ENCODE peak calls at places on chromosomes 12 and 14, in eight cellular contexts. P is uterus, X is right lobe of liver, G is HCT116, C is GM06990, Q is PC-3, O is left ventricle myocardium inferior, W is kidney epithelial cell. V is an unnamed sample.

GRCh38 chr12:3216726-3217682 is 139.8 kb downstream of the TSPAN9 start:
- DNase-seq in P (no peak), W (peak; percentile 48), Q (peak; percentile 4), C (no peak), O (no peak), X (no peak), G (peak; percentile 4), V (peak; percentile 89)

GRCh38 chr14:41521891-41522290 is 84.8 kb upstream of the LRFN5 start:
- DNase-seq in X (no peak), W (no peak), C (no peak), G (no peak), Q (peak; percentile 78), P (no peak), O (no peak), V (no peak)

GRCh38 chr12:116529686-116530085 is 29.5 kb upstream of the MAP1LC3B2 start:
- DNase-seq in O (no peak), P (no peak), C (no peak), W (no peak), G (no peak), X (no peak), Q (no peak), V (no peak)

GRCh38 chr14:22268875-22269274 is 320.1 kb downstream of the DAD1 start:
- DNase-seq in O (no peak), P (no peak), G (no peak), Q (peak; percentile 98), X (no peak), C (peak; percentile 13), W (peak; percentile 71), V (no peak)

GRCh38 chr12:19208456-19208855 is 78.9 kb downstream of the PLEKHA5 start:
- DNase-seq in G (no peak), O (no peak), W (no peak), X (no peak), C (no peak), P (no peak), Q (peak; percentile 9), V (no peak)

GRCh38 chr12:19894803-19895202 is 455.5 kb downstream of the AEBP2 start:
- DNase-seq in Q (peak; percentile 2), C (peak; percentile 40), P (no peak), G (no peak), O (no peak), X (no peak), W (no peak), V (peak; percentile 77)

GRCh38 chr12:66002812-66003211 is 127.7 kb downstream of the LLPH start:
- DNase-seq in O (no peak), P (no peak), C (no peak), W (no peak), Q (no peak), G (no peak), X (no peak), V (no peak)

GRCh38 chr14:74891870-74892269 is 10.2 kb downstream of the DLST start:
- DNase-seq in W (no peak), Q (no peak), O (no peak), C (no peak), G (no peak), P (no peak), X (no peak), V (no peak)

GRCh38 chr12:93226356-93226755 is 151.4 kb upstream of the NUDT4 start:
- DNase-seq in O (no peak), G (no peak), P (no peak), W (no peak), C (no peak), Q (peak; percentile 32), X (no peak), V (peak; percentile 66)

GRCh38 chr12:94244165-94245133 is 96.1 kb downstream of the PLXNC1 start:
- DNase-seq in X (no peak), C (peak; percentile 65), Q (no peak), W (no peak), O (no peak), P (no peak), G (no peak), V (no peak)

GRCh38 chr12:57135939-57136338 is 7.7 kb downstream of the LRP1 start:
- DNase-seq in G (no peak), Q (no peak), X (no peak), O (peak; percentile 81), W (no peak), P (peak; percentile 90), C (no peak), V (no peak)

GRCh38 chr14:78399316-78399889 is 229.2 kb downstream of the NRXN3 start:
- DNase-seq in W (peak; percentile 21), O (no peak), Q (peak; percentile 36), X (no peak), G (no peak), C (no peak), P (no peak), V (no peak)

GRCh38 chr12:4809013-4809448 is 88.8 kb downstream of the GALNT8 start:
- DNase-seq in Q (no peak), O (no peak), C (peak; percentile 67), G (no peak), W (no peak), X (no peak), P (no peak), V (no peak)

GRCh38 chr14:22226381-22226780 is 362.6 kb downstream of the DAD1 start:
- DNase-seq in X (no peak), O (no peak), Q (peak; percentile 77), C (peak; percentile 6), G (no peak), W (no peak), P (no peak), V (no peak)

GRCh38 chr12:4107911-4108697 is 165.5 kb upstream of the CCND2 start:
- DNase-seq in P (no peak), G (no peak), C (no peak), X (peak; percentile 25), O (no peak), Q (no peak), W (no peak), V (no peak)

GRCh38 chr12:2477009-2477766 is 317.6 kb upstream of the FKBP4 start:
- DNase-seq in C (no peak), W (no peak), P (no peak), G (no peak), O (no peak), Q (no peak), X (peak; percentile 10), V (no peak)

GRCh38 chr12:104682790-104683279 is 226.1 kb downstream of the CHST11 start:
- DNase-seq in O (no peak), C (no peak), Q (no peak), X (no peak), P (no peak), W (no peak), G (no peak), V (no peak)

GRCh38 chr12:91778091-91778819 is 367.4 kb downstream of the BTG1 start:
- DNase-seq in O (no peak), W (no peak), X (no peak), Q (no peak), C (peak; percentile 20), G (peak; percentile 26), P (no peak), V (peak; percentile 2)

GRCh38 chr14:101026341-101026740 is 122.8 kb upstream of the RTL1 start:
- DNase-seq in Q (no peak), G (no peak), O (no peak), X (no peak), C (no peak), W (no peak), P (no peak), V (no peak)

GRCh38 chr12:122614839-122615238 is 87.8 kb downstream of the KNTC1 start:
- DNase-seq in C (no peak), O (no peak), X (no peak), P (no peak), W (no peak), Q (no peak), G (no peak), V (no peak)
- H3K36me3 ChIP-seq in C (peaks cover 7% of the 10 kb centered on the region), O (peaks cover 36% of the 10 kb centered on the region), X (no peaks in the 10 kb centered on the region), P (no peaks in the 10 kb centered on the region), W (no peaks in the 10 kb centered on the region), Q (peaks cover 37% of the 10 kb centered on the region), G (peaks cover 29% of the 10 kb centered on the region), V (peaks cover 6% of the 10 kb centered on the region)

DNA sequence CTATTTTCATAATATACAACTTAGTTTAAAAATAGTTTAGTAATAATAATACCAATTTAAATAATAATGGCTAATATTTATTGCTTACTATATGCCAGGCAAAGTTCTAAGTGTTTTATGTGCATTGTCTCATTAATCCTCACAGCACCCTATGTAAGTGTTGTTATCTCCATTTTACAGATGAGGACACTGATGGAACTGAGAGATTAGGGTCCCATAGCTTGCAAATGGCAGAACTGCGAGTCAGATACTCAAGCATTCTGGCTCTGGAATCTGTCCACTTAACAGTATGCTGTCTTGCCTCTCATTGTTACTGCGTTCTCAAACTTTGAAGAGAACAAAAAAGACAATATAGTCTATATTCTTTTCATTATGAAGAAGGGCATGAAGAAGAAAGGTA is 19.0 kb downstream of the AP5M1 start:
- DNase-seq in O (no peak), G (no peak), C (no peak), W (no peak), Q (no peak), X (no peak), P (no peak), V (no peak)
- H3K36me3 ChIP-seq in O (peaks cover 82% of the 10 kb centered on the region), G (peaks cover 2% of the 10 kb centered on the region), C (peaks cover 5% of the 10 kb centered on the region), W (peaks cover 1% of the 10 kb centered on the region), Q (peaks cover 40% of the 10 kb centered on the region), X (peaks cover 17% of the 10 kb centered on the region), P (no peaks in the 10 kb centered on the region), V (peaks cover 7% of the 10 kb centered on the region)

GRCh38 chr12:110335481-110336045 is 54.5 kb downstream of the ATP2A2 start:
- DNase-seq in O (no peak), P (no peak), G (no peak), C (no peak), X (no peak), Q (no peak), W (no peak), V (no peak)

GRCh38 chr12:110338754-110339153 is 57.7 kb downstream of the ATP2A2 start:
- DNase-seq in O (no peak), Q (peak; percentile 25), G (peak; percentile 7), C (no peak), P (no peak), W (no peak), X (no peak), V (peak; percentile 17)

GRCh38 chr12:110339184-110339952 is 58.3 kb downstream of the ATP2A2 start:
- DNase-seq in P (no peak), C (no peak), X (no peak), Q (peak; percentile 71), W (no peak), G (no peak), O (no peak), V (no peak)

GRCh38 chr12:110340706-110341105 is 59.7 kb downstream of the ATP2A2 start:
- DNase-seq in G (no peak), W (no peak), Q (no peak), P (no peak), O (no peak), C (no peak), X (no peak), V (no peak)

GRCh38 chr12:110337912-110338710 is 57.1 kb downstream of the ATP2A2 start:
- DNase-seq in P (no peak), Q (peak; percentile 1), O (no peak), G (no peak), W (no peak), X (no peak), C (no peak), V (no peak)
- H3K36me3 ChIP-seq in P (no peaks in the 10 kb centered on the region), Q (peaks cover 97% of the 10 kb centered on the region), O (peaks cover 100% of the 10 kb centered on the region), G (peaks cover 75% of the 10 kb centered on the region), W (peaks cover 6% of the 10 kb centered on the region), X (peaks cover 100% of the 10 kb centered on the region), C (peaks cover 60% of the 10 kb centered on the region), V (peaks cover 56% of the 10 kb centered on the region)

GRCh38 chr14:72999316-72999715 is 27.6 kb downstream of the ZFYVE1 start:
- DNase-seq in P (no peak), Q (no peak), G (no peak), W (no peak), X (no peak), O (no peak), C (no peak), V (no peak)

GRCh38 chr14:72998252-72998903 is 28.5 kb downstream of the ZFYVE1 start:
- DNase-seq in P (no peak), W (no peak), C (no peak), X (no peak), G (no peak), Q (no peak), O (no peak), V (no peak)

GRCh38 chr14:72996916-72997315 is 30.0 kb downstream of the ZFYVE1 start:
- DNase-seq in P (no peak), Q (no peak), C (no peak), W (no peak), O (no peak), G (no peak), X (no peak), V (no peak)
- H3K36me3 ChIP-seq in P (no peaks in the 10 kb centered on the region), Q (peaks cover 15% of the 10 kb centered on the region), C (peaks cover 15% of the 10 kb centered on the region), W (peaks cover 2% of the 10 kb centered on the region), O (peaks cover 53% of the 10 kb centered on the region), G (peaks cover 6% of the 10 kb centered on the region), X (peaks cover 32% of the 10 kb centered on the region), V (peaks cover 24% of the 10 kb centered on the region)

V was measured in endothelial cell of umbilical vein.